ENCODE peak calls at places on chromosomes 7 and 10, in nine cellular contexts. One of them, this sample, is unnamed.
A peak's percentile ranks its signal among the peaks of the same experiment; 100 is the strongest.

GRCh38 chr10:110840225-110840922 is 31.4 kb upstream of the PDCD4 start:
- DNase-seq in suprapubic skin: no peak
- DNase-seq in transverse colon: peak; percentile 94
- DNase-seq in tibial nerve: peak; percentile 43
- DNase-seq in A549: no peak
- DNase-seq in ovary: no peak
- DNase-seq in GM12878: no peak
- DNase-seq in stomach: peak; percentile 95
- DNase-seq in esophagus muscularis mucosa: no peak
- DNase-seq in this sample: no peak

GRCh38 chr10:74206727-74207126 is 55.7 kb downstream of the ADK start:
- DNase-seq in suprapubic skin: no peak
- DNase-seq in transverse colon: no peak
- DNase-seq in tibial nerve: no peak
- DNase-seq in A549: no peak
- DNase-seq in ovary: no peak
- DNase-seq in GM12878: no peak
- DNase-seq in stomach: peak; percentile 78
- DNase-seq in esophagus muscularis mucosa: no peak
- DNase-seq in this sample: no peak

GRCh38 chr7:108653526-108653925 is 83.9 kb downstream of the DNAJB9 start:
- DNase-seq in suprapubic skin: no peak
- DNase-seq in transverse colon: no peak
- DNase-seq in tibial nerve: no peak
- DNase-seq in A549: no peak
- DNase-seq in ovary: no peak
- DNase-seq in GM12878: no peak
- DNase-seq in stomach: no peak
- DNase-seq in esophagus muscularis mucosa: no peak
- DNase-seq in this sample: no peak

GRCh38 chr10:51342381-51342780 is 268.1 kb downstream of the PRKG1 start:
- DNase-seq in suprapubic skin: no peak
- DNase-seq in transverse colon: no peak
- DNase-seq in tibial nerve: no peak
- DNase-seq in A549: no peak
- DNase-seq in ovary: no peak
- DNase-seq in GM12878: no peak
- DNase-seq in stomach: no peak
- DNase-seq in esophagus muscularis mucosa: no peak
- DNase-seq in this sample: no peak

GRCh38 chr10:132970641-132971438 is 28.5 kb upstream of the CFAP46 start:
- DNase-seq in suprapubic skin: no peak
- DNase-seq in transverse colon: no peak
- DNase-seq in tibial nerve: no peak
- DNase-seq in A549: no peak
- DNase-seq in ovary: no peak
- DNase-seq in GM12878: no peak
- DNase-seq in stomach: no peak
- DNase-seq in esophagus muscularis mucosa: no peak
- DNase-seq in this sample: no peak

GRCh38 chr7:137820677-137821420 is 25.9 kb downstream of the DGKI start:
- DNase-seq in suprapubic skin: no peak
- DNase-seq in transverse colon: no peak
- DNase-seq in tibial nerve: peak; percentile 14
- DNase-seq in A549: no peak
- DNase-seq in ovary: peak; percentile 10
- DNase-seq in GM12878: no peak
- DNase-seq in stomach: no peak
- DNase-seq in esophagus muscularis mucosa: no peak
- DNase-seq in this sample: peak; percentile 59

GRCh38 chr10:43294241-43294658 is 27.4 kb upstream of the RASGEF1A start:
- DNase-seq in suprapubic skin: peak; percentile 66
- DNase-seq in transverse colon: no peak
- DNase-seq in tibial nerve: no peak
- DNase-seq in A549: no peak
- DNase-seq in ovary: no peak
- DNase-seq in GM12878: no peak
- DNase-seq in stomach: no peak
- DNase-seq in esophagus muscularis mucosa: no peak
- DNase-seq in this sample: no peak

GRCh38 chr7:150788474-150789269 is 11.5 kb downstream of the TMEM176B start:
- DNase-seq in suprapubic skin: no peak
- DNase-seq in transverse colon: peak; percentile 29
- DNase-seq in tibial nerve: no peak
- DNase-seq in A549: no peak
- DNase-seq in ovary: peak; percentile 35
- DNase-seq in GM12878: no peak
- DNase-seq in stomach: no peak
- DNase-seq in esophagus muscularis mucosa: no peak
- DNase-seq in this sample: no peak

GRCh38 chr7:106086062-106086461 is 26.1 kb downstream of the SYPL1 start:
- DNase-seq in suprapubic skin: no peak
- DNase-seq in transverse colon: no peak
- DNase-seq in tibial nerve: no peak
- DNase-seq in A549: no peak
- DNase-seq in ovary: no peak
- DNase-seq in GM12878: no peak
- DNase-seq in stomach: no peak
- DNase-seq in esophagus muscularis mucosa: no peak
- DNase-seq in this sample: no peak

GRCh38 chr10:75261813-75262725 is 26.3 kb upstream of the COMTD1 start:
- DNase-seq in suprapubic skin: no peak
- DNase-seq in transverse colon: no peak
- DNase-seq in tibial nerve: no peak
- DNase-seq in A549: no peak
- DNase-seq in ovary: no peak
- DNase-seq in GM12878: no peak
- DNase-seq in stomach: no peak
- DNase-seq in esophagus muscularis mucosa: no peak
- DNase-seq in this sample: no peak

GRCh38 chr10:124628676-124629021 is 115.5 kb downstream of the FAM53B start:
- DNase-seq in suprapubic skin: no peak
- DNase-seq in transverse colon: no peak
- DNase-seq in tibial nerve: no peak
- DNase-seq in A549: no peak
- DNase-seq in ovary: no peak
- DNase-seq in GM12878: no peak
- DNase-seq in stomach: no peak
- DNase-seq in esophagus muscularis mucosa: no peak
- DNase-seq in this sample: no peak

GRCh38 chr10:124627851-124628675 is 116.1 kb downstream of the FAM53B start:
- DNase-seq in suprapubic skin: no peak
- DNase-seq in transverse colon: no peak
- DNase-seq in tibial nerve: no peak
- DNase-seq in A549: no peak
- DNase-seq in ovary: no peak
- DNase-seq in GM12878: no peak
- DNase-seq in stomach: no peak
- DNase-seq in esophagus muscularis mucosa: no peak
- DNase-seq in this sample: no peak

GRCh38 chr10:124624875-124625274 is 119.3 kb downstream of the FAM53B start:
- DNase-seq in suprapubic skin: no peak
- DNase-seq in transverse colon: no peak
- DNase-seq in tibial nerve: no peak
- DNase-seq in A549: no peak
- DNase-seq in ovary: no peak
- DNase-seq in GM12878: no peak
- DNase-seq in stomach: no peak
- DNase-seq in esophagus muscularis mucosa: no peak
- DNase-seq in this sample: no peak

GRCh38 chr10:124625831-124626238 is 118.3 kb downstream of the FAM53B start:
- DNase-seq in suprapubic skin: no peak
- DNase-seq in transverse colon: no peak
- DNase-seq in tibial nerve: no peak
- DNase-seq in A549: no peak
- DNase-seq in ovary: no peak
- DNase-seq in GM12878: no peak
- DNase-seq in stomach: no peak
- DNase-seq in esophagus muscularis mucosa: no peak
- DNase-seq in this sample: no peak

GRCh38 chr10:124626759-124627380 is 117.3 kb downstream of the FAM53B start:
- DNase-seq in suprapubic skin: no peak
- DNase-seq in transverse colon: peak; percentile 83
- DNase-seq in tibial nerve: no peak
- DNase-seq in A549: no peak
- DNase-seq in ovary: no peak
- DNase-seq in GM12878: peak; percentile 38
- DNase-seq in stomach: peak; percentile 69
- DNase-seq in esophagus muscularis mucosa: no peak
- DNase-seq in this sample: no peak
- TF ChIP-seq EP300 in suprapubic skin: no peak
- TF ChIP-seq EP300 in transverse colon: no peak
- TF ChIP-seq EP300 in tibial nerve: no peak
- TF ChIP-seq EP300 in A549: no peak
- TF ChIP-seq EP300 in ovary: no peak
- TF ChIP-seq EP300 in GM12878: peak; percentile 13
- TF ChIP-seq EP300 in stomach: no peak
- TF ChIP-seq EP300 in esophagus muscularis mucosa: no peak
- TF ChIP-seq EP300 in this sample: no peak

GRCh38 chr7:100489824-100490223 is 6.1 kb downstream of the NYAP1 start:
- DNase-seq in suprapubic skin: no peak
- DNase-seq in transverse colon: no peak
- DNase-seq in tibial nerve: no peak
- DNase-seq in A549: peak; percentile 86
- DNase-seq in ovary: peak; percentile 79
- DNase-seq in GM12878: no peak
- DNase-seq in stomach: peak; percentile 38
- DNase-seq in esophagus muscularis mucosa: no peak
- DNase-seq in this sample: peak; percentile 81
- TF ChIP-seq EP300 in suprapubic skin: no peak
- TF ChIP-seq EP300 in transverse colon: no peak
- TF ChIP-seq EP300 in tibial nerve: no peak
- TF ChIP-seq EP300 in A549: no peak
- TF ChIP-seq EP300 in ovary: no peak
- TF ChIP-seq EP300 in GM12878: no peak
- TF ChIP-seq EP300 in stomach: no peak
- TF ChIP-seq EP300 in esophagus muscularis mucosa: no peak
- TF ChIP-seq EP300 in this sample: no peak

GRCh38 chr10:117004238-117004626 is 755 bp downstream of the SHTN1 start:
- DNase-seq in suprapubic skin: no peak
- DNase-seq in transverse colon: no peak
- DNase-seq in tibial nerve: no peak
- DNase-seq in A549: no peak
- DNase-seq in ovary: no peak
- DNase-seq in GM12878: no peak
- DNase-seq in stomach: no peak
- DNase-seq in esophagus muscularis mucosa: no peak
- DNase-seq in this sample: no peak
- TF ChIP-seq EP300 in suprapubic skin: no peak
- TF ChIP-seq EP300 in transverse colon: no peak
- TF ChIP-seq EP300 in tibial nerve: no peak
- TF ChIP-seq EP300 in A549: no peak
- TF ChIP-seq EP300 in ovary: no peak
- TF ChIP-seq EP300 in GM12878: no peak
- TF ChIP-seq EP300 in stomach: no peak
- TF ChIP-seq EP300 in esophagus muscularis mucosa: no peak
- TF ChIP-seq EP300 in this sample: no peak

GRCh38 chr10:18618995-18619394 is 32.4 kb downstream of the NSUN6 start:
- DNase-seq in suprapubic skin: no peak
- DNase-seq in transverse colon: no peak
- DNase-seq in tibial nerve: no peak
- DNase-seq in A549: no peak
- DNase-seq in ovary: no peak
- DNase-seq in GM12878: no peak
- DNase-seq in stomach: no peak
- DNase-seq in esophagus muscularis mucosa: no peak
- DNase-seq in this sample: no peak
- TF ChIP-seq EP300 in suprapubic skin: no peak
- TF ChIP-seq EP300 in transverse colon: no peak
- TF ChIP-seq EP300 in tibial nerve: no peak
- TF ChIP-seq EP300 in A549: no peak
- TF ChIP-seq EP300 in ovary: no peak
- TF ChIP-seq EP300 in GM12878: no peak
- TF ChIP-seq EP300 in stomach: no peak
- TF ChIP-seq EP300 in esophagus muscularis mucosa: no peak
- TF ChIP-seq EP300 in this sample: no peak

DNA sequence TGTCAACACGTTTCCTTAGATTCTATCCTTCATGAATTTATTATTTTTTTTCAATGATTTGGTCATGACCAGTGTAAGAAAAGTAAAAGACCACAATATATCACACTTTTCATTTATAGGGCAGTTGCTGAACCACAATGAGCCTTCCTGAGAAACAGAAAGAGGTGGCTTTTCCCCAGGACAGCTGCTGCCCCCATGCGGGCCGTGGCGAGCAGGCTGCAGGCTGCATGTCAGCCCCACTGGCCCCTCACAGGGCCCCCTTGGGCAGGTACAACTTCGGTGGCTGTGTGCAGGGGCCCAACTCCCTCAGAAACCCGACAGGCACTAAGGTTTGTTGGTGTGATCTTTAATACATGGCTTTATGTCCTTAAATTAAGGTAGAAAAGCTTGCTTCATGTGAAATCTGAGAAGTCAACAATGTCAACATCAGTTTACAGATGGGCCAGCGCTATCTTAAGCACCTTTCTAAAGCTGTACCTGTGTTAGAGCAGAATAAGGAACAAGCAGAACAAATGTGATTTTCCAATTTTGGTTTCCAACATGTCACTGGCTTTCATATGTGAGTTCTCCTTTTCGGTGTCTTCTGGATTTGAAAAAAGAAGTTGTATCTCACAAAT is 10.6 kb downstream of the BEND7 start:
- DNase-seq in suprapubic skin: no peak
- DNase-seq in transverse colon: no peak
- DNase-seq in tibial nerve: no peak
- DNase-seq in A549: no peak
- DNase-seq in ovary: no peak
- DNase-seq in GM12878: no peak
- DNase-seq in stomach: no peak
- DNase-seq in esophagus muscularis mucosa: no peak
- DNase-seq in this sample: peak; percentile 76
- TF ChIP-seq EP300 in suprapubic skin: no peak
- TF ChIP-seq EP300 in transverse colon: no peak
- TF ChIP-seq EP300 in tibial nerve: no peak
- TF ChIP-seq EP300 in A549: no peak
- TF ChIP-seq EP300 in ovary: no peak
- TF ChIP-seq EP300 in GM12878: no peak
- TF ChIP-seq EP300 in stomach: no peak
- TF ChIP-seq EP300 in esophagus muscularis mucosa: no peak
- TF ChIP-seq EP300 in this sample: no peak

This sample was measured in H1.